ENCODE peak calls at places on chromosomes 7 and 10, in four cellular contexts. D is choroid plexus epithelial cell, F is cardiac fibroblast, Y is dorsolateral prefrontal cortex. N is an unnamed sample.

GRCh38 chr10:22984066-22984465 is 56.2 kb downstream of the ARMC3 start:
- DNase-seq in D (peak), F (peak), Y (no peak), N (no peak)

GRCh38 chr10:78805176-78805575 is 263.6 kb upstream of the ZMIZ1 start:
- DNase-seq in D (peak), Y (no peak), F (peak), N (no peak)

GRCh38 chr7:55494951-55495350 is 77.4 kb downstream of the VOPP1 start:
- DNase-seq in D (no peak), F (no peak), Y (no peak), N (no peak)

GRCh38 chr10:110615057-110615630 is 29.0 kb upstream of the RBM20 start:
- DNase-seq in F (no peak), Y (no peak), D (no peak), N (no peak)

GRCh38 chr10:8768341-8768740 is 713.9 kb downstream of the GATA3 start:
- DNase-seq in Y (no peak), D (no peak), F (no peak), N (no peak)

GRCh38 chr10:107650939-107651338 is 486.4 kb upstream of the SORCS1 start:
- DNase-seq in Y (no peak), F (no peak), D (no peak), N (no peak)

GRCh38 chr7:47720141-47720906 is 138.4 kb upstream of the TNS3 start:
- DNase-seq in D (peak), F (peak), Y (peak), N (no peak)

GRCh38 chr7:144086730-144087129 is 652 bp downstream of the OR2A12 start:
- DNase-seq in Y (no peak), D (no peak), F (no peak), N (no peak)

GRCh38 chr10:26214004-26214403 is 2.6 kb upstream of the GAD2 start:
- DNase-seq in Y (no peak), D (no peak), F (no peak), N (no peak)

GRCh38 chr7:29807179-29807841 is 1.0 kb downstream of the WIPF3 start:
- DNase-seq in F (no peak), D (no peak), Y (no peak), N (peak)

GRCh38 chr10:7625836-7626235 is 40.9 kb downstream of the ITIH5 start:
- DNase-seq in Y (no peak), D (no peak), F (peak), N (no peak)

GRCh38 chr7:1305873-1306272 is 73.2 kb downstream of the UNCX start:
- DNase-seq in Y (no peak), F (no peak), D (no peak), N (no peak)

GRCh38 chr7:135939268-135939667 is 37.9 kb downstream of the MTPN start:
- DNase-seq in D (peak), F (no peak), Y (no peak), N (no peak)

GRCh38 chr7:105353752-105354328 is 34.9 kb downstream of the SRPK2 start:
- DNase-seq in Y (no peak), D (peak), F (peak), N (no peak)

GRCh38 chr7:157788573-157788972 is 451.8 kb downstream of the DNAJB6 start:
- DNase-seq in D (no peak), Y (no peak), F (no peak), N (no peak)

GRCh38 chr7:92221766-92222165 is 23.9 kb downstream of the KRIT1 start:
- DNase-seq in F (no peak), Y (no peak), D (no peak), N (no peak)

GRCh38 chr10:112996462-112996861 is 46.4 kb downstream of the TCF7L2 start:
- DNase-seq in F (no peak), D (no peak), Y (no peak), N (no peak)

GRCh38 chr10:86868353-86868752 is 89.1 kb downstream of the MMRN2 start:
- DNase-seq in Y (no peak), F (peak), D (peak), N (no peak)

GRCh38 chr7:43764807-43765491 is 6.5 kb downstream of the BLVRA start:
- DNase-seq in D (peak), Y (no peak), F (peak), N (peak)

GRCh38 chr7:57425969-57426628 is 23.9 kb upstream of the ZNF716 start:
- DNase-seq in Y (no peak), F (no peak), D (no peak), N (no peak)

GRCh38 chr7:155073922-155074321 is 3.8 kb downstream of the HTR5A start:
- DNase-seq in F (no peak), Y (no peak), D (no peak), N (no peak)

GRCh38 chr10:132679217-132679595 is 106.7 kb downstream of the NKX6-2 start:
- DNase-seq in D (no peak), Y (peak), F (no peak), N (no peak)

GRCh38 chr10:70685461-70685911 is 13.2 kb downstream of the ADAMTS14 start:
- DNase-seq in D (no peak), F (no peak), Y (no peak), N (no peak)

GRCh38 chr7:45185028-45185863 is 27.7 kb downstream of the RAMP3 start:
- DNase-seq in Y (peak), F (no peak), D (no peak), N (no peak)

GRCh38 chr7:29349362-29349761 is 154.8 kb downstream of the CHN2 start:
- DNase-seq in F (no peak), Y (no peak), D (no peak), N (no peak)

GRCh38 chr7:48088559-48089414 is at the start of gene UPP1:
- DNase-seq in D (peak), F (peak), Y (peak), N (peak)

GRCh38 chr7:23226841-23227450 is 19.6 kb upstream of the GPNMB start:
- DNase-seq in F (no peak), Y (peak), D (no peak), N (no peak)

GRCh38 chr7:20698469-20698868 is 83.0 kb downstream of the ABCB5 start:
- DNase-seq in F (no peak), D (no peak), Y (no peak), N (no peak)

GRCh38 chr10:62413652-62414051 is 39.5 kb downstream of the ZNF365 start:
- DNase-seq in D (no peak), Y (no peak), F (no peak), N (no peak)

GRCh38 chr7:87047-87446 is 105.3 kb upstream of the FAM20C start:
- DNase-seq in D (no peak), F (no peak), Y (no peak), N (no peak)

GRCh38 chr10:78267070-78267469 is 233.4 kb downstream of the RPS24 start:
- DNase-seq in D (peak), Y (no peak), F (peak), N (no peak)

GRCh38 chr7:136869006-136869961 is 832 bp downstream of the CHRM2 start:
- DNase-seq in D (peak), Y (peak), F (no peak), N (no peak)

GRCh38 chr7:148084138-148084537 is 506.4 kb upstream of the C7orf33 start:
- DNase-seq in Y (peak), F (peak), D (peak), N (peak)

GRCh38 chr7:600935-601334 is 81.3 kb upstream of the PDGFA start:
- DNase-seq in Y (no peak), F (no peak), D (no peak), N (no peak)

GRCh38 chr10:22677333-22677732 is 37.0 kb downstream of the PIP4K2A start:
- DNase-seq in D (no peak), F (no peak), Y (no peak), N (no peak)

GRCh38 chr10:97320480-97321031 is 1.5 kb downstream of the FRAT1 start:
- DNase-seq in F (no peak), Y (no peak), D (no peak), N (no peak)

GRCh38 chr7:154757756-154758155 is 245.2 kb downstream of the PAXIP1 start:
- DNase-seq in Y (no peak), F (no peak), D (no peak), N (no peak)

GRCh38 chr7:145313601-145314000 is 477.7 kb upstream of the TPK1 start:
- DNase-seq in F (peak), Y (no peak), D (peak), N (no peak)

GRCh38 chr10:117078168-117078837 is 59.8 kb downstream of the VAX1 start:
- DNase-seq in Y (no peak), D (no peak), F (no peak), N (peak)
- TF ChIP-seq CTCF in Y (no peak), D (no peak), F (no peak), N (no peak)

DNA sequence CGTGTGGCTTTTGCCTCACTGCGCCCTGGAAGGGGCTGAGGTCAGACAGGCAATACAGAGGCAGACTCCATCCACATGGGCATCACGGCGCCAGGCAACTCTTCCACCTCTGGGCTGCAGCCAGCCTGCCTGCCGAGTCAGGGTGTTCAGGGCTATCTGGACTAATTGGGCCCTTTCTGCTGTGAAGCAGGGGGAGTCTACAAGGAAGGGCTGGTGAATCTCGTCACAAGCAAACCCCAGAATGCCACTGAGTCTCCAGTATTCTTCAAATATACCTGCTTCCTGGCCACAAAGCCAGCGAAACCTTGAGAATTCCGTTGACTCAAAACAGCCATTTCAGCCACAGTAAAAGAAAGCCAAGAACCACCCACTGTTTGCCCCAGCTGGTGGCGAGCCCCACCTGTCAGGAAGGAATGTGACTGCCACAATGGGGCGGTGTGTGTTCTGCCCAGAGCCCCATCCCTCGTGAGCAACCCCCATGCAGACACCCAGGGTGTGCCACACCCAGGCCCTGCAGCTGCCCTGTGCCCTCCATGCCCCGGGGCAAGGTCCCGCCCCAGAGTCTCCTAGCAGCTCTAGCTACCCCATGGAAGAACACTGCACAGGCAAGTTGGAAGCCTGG is 117.3 kb downstream of the FAM53B start:
- DNase-seq in F (no peak), Y (no peak), D (no peak), N (peak)
- TF ChIP-seq CTCF in F (no peak), Y (no peak), D (no peak), N (no peak)

DNA sequence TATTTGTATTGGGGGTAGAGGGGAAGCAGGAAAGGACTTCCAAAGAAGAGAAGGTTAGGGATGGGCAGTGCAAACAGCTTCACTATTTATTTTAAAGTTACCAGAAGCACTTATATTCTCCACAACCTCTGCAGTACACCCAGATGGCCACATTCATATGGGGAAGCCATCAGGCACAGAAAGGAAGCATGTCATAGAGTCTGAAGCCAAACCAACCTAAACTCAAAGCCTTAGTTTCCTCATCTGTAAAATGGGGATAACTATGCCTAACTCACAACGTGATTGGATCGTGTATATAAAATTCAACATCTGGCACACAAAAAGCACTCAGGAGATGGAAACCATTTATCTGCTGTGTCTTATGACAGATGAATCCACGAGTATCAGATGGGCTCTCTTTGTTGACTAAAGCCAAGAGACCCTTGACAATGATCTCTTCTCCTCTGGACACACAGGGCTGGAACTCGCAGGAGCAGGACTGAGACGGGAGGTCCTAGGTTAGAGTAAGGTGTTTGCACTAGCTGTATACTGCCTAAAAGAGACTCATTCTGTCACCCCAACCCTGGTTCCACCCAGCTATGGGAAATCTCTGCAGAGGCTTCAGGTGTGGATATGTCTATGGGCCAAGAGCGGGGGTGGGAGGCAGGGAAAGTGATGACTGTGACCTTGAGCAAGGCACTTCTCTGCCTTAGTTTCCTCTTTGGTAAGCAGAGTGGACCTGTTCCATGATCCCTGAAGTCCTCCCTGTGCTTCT is 1.8 kb downstream of the KIAA1549 start:
- DNase-seq in F (peak), Y (no peak), D (peak), N (no peak)
- TF ChIP-seq CTCF in F (no peak), Y (no peak), D (peak), N (no peak)

GRCh38 chr10:88689366-88689765 is 16.7 kb upstream of the LIPK start:
- DNase-seq in F (no peak), D (no peak), Y (no peak), N (no peak)

GRCh38 chr10:88687853-88688467 is 18.1 kb upstream of the LIPK start:
- DNase-seq in Y (no peak), F (peak), D (peak), N (no peak)

GRCh38 chr10:88693392-88694020 is 12.5 kb upstream of the LIPK start:
- DNase-seq in D (peak), F (peak), Y (no peak), N (no peak)
- TF ChIP-seq CTCF in D (peak), F (peak), Y (no peak), N (no peak)

GRCh38 chr10:131163444-131163843 is 148.1 kb downstream of the TCERG1L start:
- DNase-seq in D (no peak), Y (no peak), F (no peak), N (no peak)
- TF ChIP-seq CTCF in D (no peak), Y (no peak), F (no peak), N (no peak)

DNA sequence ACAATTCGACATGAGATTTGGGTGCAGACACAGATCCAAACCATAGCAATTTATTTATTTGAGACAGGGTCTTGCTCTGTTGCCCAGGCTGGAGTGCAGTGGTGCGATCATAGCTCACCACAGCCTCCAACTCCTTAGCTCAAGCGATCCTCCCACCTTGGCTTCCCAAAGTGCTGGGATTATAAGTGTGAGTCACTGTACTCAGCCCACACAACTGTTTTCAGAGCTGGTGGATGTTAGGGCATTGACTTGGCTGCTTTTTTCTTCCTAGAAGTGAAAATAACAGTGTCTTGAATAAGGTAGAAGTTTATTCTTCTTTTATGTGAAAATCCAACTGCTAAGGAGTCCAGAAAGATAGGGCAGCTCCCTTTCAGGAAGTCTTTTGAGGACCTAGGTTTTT is 132.1 kb downstream of the CCDC3 start:
- DNase-seq in Y (no peak), F (no peak), D (no peak), N (no peak)
- TF ChIP-seq CTCF in Y (no peak), F (no peak), D (no peak), N (no peak)

GRCh38 chr10:29881811-29882210 is 177.6 kb downstream of the JCAD start:
- DNase-seq in F (no peak), D (no peak), Y (no peak), N (no peak)
- TF ChIP-seq CTCF in F (no peak), D (no peak), Y (no peak), N (no peak)

DNA sequence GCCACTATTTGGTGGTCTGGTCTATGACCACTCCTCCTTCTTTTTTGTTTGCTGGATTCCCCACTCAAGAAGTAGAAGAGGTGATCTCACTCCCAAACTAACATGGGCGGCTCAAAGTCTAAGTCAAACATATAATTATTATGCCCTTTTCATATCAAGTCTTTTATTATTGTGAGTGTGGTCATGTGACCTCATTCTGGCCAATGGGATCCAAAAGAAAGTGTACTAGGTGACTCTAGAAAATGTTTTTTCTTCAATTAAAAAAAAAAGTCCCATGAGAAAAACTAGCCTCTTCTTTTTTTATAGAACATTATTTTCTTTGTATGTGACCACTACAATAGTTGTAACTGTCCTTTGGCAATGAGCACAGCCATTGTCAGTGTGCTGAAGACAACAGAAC is 772.7 kb downstream of the KCNMA1 start:
- DNase-seq in Y (no peak), D (no peak), F (no peak), N (no peak)
- TF ChIP-seq CTCF in Y (no peak), D (no peak), F (no peak), N (no peak)

GRCh38 chr10:124745678-124746077 is 1.5 kb upstream of the FAM53B start:
- DNase-seq in F (peak), Y (no peak), D (peak), N (no peak)
- TF ChIP-seq CTCF in F (peak), Y (peak), D (peak), N (no peak)